ENCODE peak calls at places on chromosome 1, in five cellular contexts. D is HepG2, V is K562, F is A549, Y is stomach. T is an unnamed sample.

GRCh38 chr1:16205333-16205671 is 7.2 kb downstream of the ARHGEF19 start:
- DNase-seq in D (no peak), V (no peak), F (no peak), Y (no peak), T (no peak)

GRCh38 chr1:40078512-40079333 is 18.3 kb downstream of the PPT1 start:
- DNase-seq in D (peak; percentile 59), V (peak; percentile 69), F (peak; percentile 47), Y (peak; percentile 48), T (peak; percentile 35)

GRCh38 chr1:92476071-92476607 is 10.6 kb downstream of the GFI1 start:
- DNase-seq in D (no peak), V (no peak), F (no peak), Y (no peak), T (peak; percentile 41)

GRCh38 chr1:72567511-72567910 is 285.2 kb upstream of the NEGR1 start:
- DNase-seq in D (no peak), V (no peak), F (no peak), Y (no peak), T (no peak)

GRCh38 chr1:45465277-45465676 is 25.7 kb downstream of the TESK2 start:
- DNase-seq in D (no peak), V (no peak), F (no peak), Y (no peak), T (no peak)

GRCh38 chr1:100347009-100347966 is 5.0 kb upstream of the CDC14A start:
- DNase-seq in D (no peak), V (peak; percentile 80), F (no peak), Y (no peak), T (no peak)

GRCh38 chr1:233315718-233316301 is 11.7 kb upstream of the MAP3K21 start:
- DNase-seq in D (no peak), V (no peak), F (no peak), Y (no peak), T (no peak)

GRCh38 chr1:223496883-223497282 is 103.7 kb downstream of the CCDC185 start:
- DNase-seq in D (no peak), V (no peak), F (no peak), Y (no peak), T (no peak)

GRCh38 chr1:116325922-116326321 is 47.1 kb upstream of the ATP1A1 start:
- DNase-seq in D (no peak), V (no peak), F (no peak), Y (no peak), T (no peak)

GRCh38 chr1:188652678-188653077 is 1823.9 kb downstream of the PLA2G4A start:
- DNase-seq in D (no peak), V (no peak), F (no peak), Y (no peak), T (no peak)

GRCh38 chr1:195962051-195962450 is 646.2 kb downstream of the KCNT2 start:
- DNase-seq in D (no peak), V (peak; percentile 15), F (no peak), Y (no peak), T (no peak)

GRCh38 chr1:198636391-198636790 is 2.4 kb upstream of the PTPRC start:
- DNase-seq in D (no peak), V (no peak), F (no peak), Y (no peak), T (no peak)
- H3K4me3 ChIP-seq in D (no peak overlapping the region), V (no peak overlapping the region), F (no peak overlapping the region), Y (no peak overlapping the region), T (no peak overlapping the region)

DNA sequence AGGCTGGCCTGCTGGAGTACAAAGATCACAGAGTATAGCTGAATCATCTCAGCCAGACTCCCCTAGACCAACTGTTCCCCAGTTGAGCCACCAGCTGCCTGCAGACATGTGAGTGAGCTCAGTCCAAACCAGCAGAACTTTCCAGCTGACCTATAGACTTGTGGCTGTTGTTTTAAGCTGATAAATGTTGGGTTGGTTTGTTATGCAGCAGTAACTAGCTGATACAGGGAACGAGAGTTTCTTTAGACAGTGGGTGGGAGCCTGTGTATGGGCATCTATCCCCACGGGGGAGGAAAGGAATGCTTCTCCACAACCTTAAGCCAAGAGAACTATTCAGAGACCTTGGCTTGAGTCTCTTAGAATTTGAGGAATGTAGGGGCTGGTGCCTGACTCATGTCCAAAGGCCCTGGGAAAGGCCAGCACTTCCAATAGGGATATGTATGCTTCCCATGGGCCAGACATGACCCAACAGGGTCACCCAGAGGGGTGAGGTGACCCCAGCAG is 30.1 kb downstream of the SLC1A7 start:
- DNase-seq in D (peak; percentile 70), V (no peak), F (no peak), Y (no peak), T (no peak)
- H3K27ac ChIP-seq in D (peak overlapping the region; percentile 73), V (no peak overlapping the region), F (peak overlapping the region; percentile 81), Y (no peak overlapping the region), T (no peak overlapping the region)

DNA sequence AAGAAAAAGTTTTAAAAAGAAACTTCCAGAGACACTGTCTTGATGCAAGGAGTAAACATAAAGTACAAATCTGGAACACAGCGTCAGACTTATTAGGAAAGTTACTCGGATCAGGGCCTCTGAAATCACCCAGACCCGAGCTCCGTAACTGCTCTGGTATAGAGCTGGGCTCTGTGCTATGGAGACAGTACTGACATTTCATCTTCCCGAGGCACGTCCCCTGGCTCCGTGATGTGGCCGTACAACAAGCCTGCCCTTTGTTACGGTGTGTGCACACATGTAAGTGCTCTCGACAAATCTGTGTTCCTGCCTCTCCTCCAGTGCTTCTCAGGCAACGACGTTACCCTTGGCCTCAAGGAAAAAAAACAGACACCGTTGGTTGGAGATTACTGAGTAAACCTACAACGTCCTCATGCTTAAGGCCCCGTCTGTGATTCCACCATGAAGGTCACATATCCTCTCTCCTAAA is 107.0 kb upstream of the IRF2BP2 start:
- DNase-seq in D (peak; percentile 81), V (no peak), F (no peak), Y (no peak), T (no peak)
- TF ChIP-seq EP300 in D (no peak), V (no peak), F (no peak), Y (peak; percentile 56), T (peak; percentile 32)

GRCh38 chr1:27343639-27344025 is 1.8 kb downstream of the SYTL1 start:
- DNase-seq in D (no peak), V (no peak), F (no peak), Y (no peak), T (no peak)
- H3K4me3 ChIP-seq in D (peak overlapping the region; percentile 65), V (no peak overlapping the region), F (no peak overlapping the region), Y (peak overlapping the region; percentile 43), T (no peak overlapping the region)

GRCh38 chr1:36178479-36179219 is 22.7 kb downstream of the MAP7D1 start:
- DNase-seq in D (no peak), V (peak; percentile 73), F (no peak), Y (peak; percentile 85), T (peak; percentile 90)

GRCh38 chr1:36182734-36183133 is 26.8 kb downstream of the MAP7D1 start:
- DNase-seq in D (no peak), V (no peak), F (no peak), Y (no peak), T (no peak)

GRCh38 chr1:36176151-36176949 is 20.4 kb downstream of the MAP7D1 start:
- DNase-seq in D (no peak), V (no peak), F (no peak), Y (no peak), T (no peak)

GRCh38 chr1:36177589-36178463 is 21.9 kb downstream of the MAP7D1 start:
- DNase-seq in D (no peak), V (no peak), F (no peak), Y (no peak), T (no peak)

DNA sequence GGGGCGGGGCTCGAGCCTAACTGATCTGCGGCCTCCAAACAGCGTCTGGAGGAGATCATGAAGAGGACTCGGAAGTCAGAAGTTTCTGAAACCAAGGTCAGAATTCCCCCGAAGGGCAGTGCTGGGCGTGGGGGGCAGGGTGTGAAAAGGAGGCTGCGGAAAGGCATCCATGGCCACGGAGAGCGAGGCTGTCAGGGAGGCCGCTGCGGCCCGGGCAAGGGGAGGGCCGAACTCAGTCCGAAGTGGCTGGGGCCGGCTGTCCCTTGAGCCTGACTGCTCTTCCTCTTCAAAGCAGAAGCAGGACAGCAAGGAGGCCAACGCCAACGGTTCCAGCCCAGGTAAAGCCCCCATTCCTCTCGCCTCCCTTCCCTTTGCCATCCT is 23.2 kb downstream of the MAP7D1 start:
- DNase-seq in D (no peak), V (no peak), F (no peak), Y (no peak), T (no peak)
- H3K27ac ChIP-seq in D (no peak overlapping the region), V (no peak overlapping the region), F (no peak overlapping the region), Y (peak overlapping the region; percentile 76), T (peak overlapping the region; percentile 86)

GRCh38 chr1:68379085-68379478 is 70.7 kb downstream of the RPE65 start:
- DNase-seq in D (no peak), V (no peak), F (no peak), Y (no peak), T (no peak)

GRCh38 chr1:68384321-68384813 is 65.4 kb downstream of the RPE65 start:
- DNase-seq in D (peak; percentile 11), V (no peak), F (peak; percentile 63), Y (no peak), T (no peak)

GRCh38 chr1:68383092-68383491 is 66.7 kb downstream of the RPE65 start:
- DNase-seq in D (no peak), V (no peak), F (no peak), Y (no peak), T (no peak)

DNA sequence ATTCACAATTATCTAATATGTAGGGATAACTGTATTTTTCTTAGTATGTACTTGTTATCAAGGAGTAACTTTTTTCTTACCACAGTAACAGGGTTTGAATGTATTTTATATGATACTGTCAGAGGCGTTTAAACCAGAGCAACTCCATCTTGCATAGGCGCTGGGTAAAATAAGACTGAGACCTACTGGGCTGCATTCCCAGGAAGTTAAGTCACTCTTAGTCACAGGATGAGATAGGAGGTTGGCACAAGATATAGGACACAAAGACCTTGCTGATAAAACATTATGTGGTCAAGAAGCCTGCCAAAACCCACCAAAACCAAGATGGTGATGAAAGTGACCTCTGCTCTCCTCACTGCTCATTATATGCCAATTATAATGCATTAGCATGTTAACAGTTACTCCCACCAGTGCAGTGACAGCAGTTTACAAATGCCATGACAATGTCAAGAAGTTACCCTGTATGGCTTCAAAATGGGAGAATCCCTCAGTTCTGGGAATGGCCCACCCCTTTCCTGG is 64.8 kb downstream of the RPE65 start:
- DNase-seq in D (no peak), V (no peak), F (no peak), Y (no peak), T (no peak)
- TF ChIP-seq EP300 in D (no peak), V (no peak), F (no peak), Y (no peak), T (no peak)

GRCh38 chr1:237868814-237869600 is 21.7 kb downstream of the ZP4 start:
- DNase-seq in D (no peak), V (no peak), F (no peak), Y (no peak), T (no peak)

GRCh38 chr1:237863234-237863633 is 27.5 kb downstream of the ZP4 start:
- DNase-seq in D (no peak), V (no peak), F (no peak), Y (no peak), T (no peak)

GRCh38 chr1:237864338-237865244 is 26.1 kb downstream of the ZP4 start:
- DNase-seq in D (peak; percentile 54), V (peak; percentile 45), F (peak; percentile 43), Y (peak; percentile 78), T (peak; percentile 53)

GRCh38 chr1:237861944-237862343 is 28.8 kb downstream of the ZP4 start:
- DNase-seq in D (no peak), V (no peak), F (no peak), Y (no peak), T (no peak)

GRCh38 chr1:237867380-237867888 is 23.3 kb downstream of the ZP4 start:
- DNase-seq in D (no peak), V (no peak), F (no peak), Y (no peak), T (no peak)
- H3K4me3 ChIP-seq in D (no peak overlapping the region), V (no peak overlapping the region), F (no peak overlapping the region), Y (no peak overlapping the region), T (no peak overlapping the region)